ENCODE peak calls at places on chromosome 11, in ten cellular contexts. A, R, O, S, E, C, J, I, Y and T are unnamed samples.

GRCh38 chr11:10719616-10720015 is 26.1 kb upstream of the IRAG1 start:
- DNase-seq in R (no peak), A (no peak), I (no peak), C (no peak), Y (no peak), J (no peak), O (no peak), E (no peak), S (no peak), T (no peak)

GRCh38 chr11:134951305-134951700 is 539.3 kb upstream of the B3GAT1 start:
- DNase-seq in I (no peak), E (no peak), C (no peak), Y (no peak), O (no peak), A (no peak), R (no peak), S (no peak), J (no peak), T (no peak)

GRCh38 chr11:116791002-116791812 is 472 bp downstream of the APOA5 start:
- DNase-seq in O (peak; percentile 84), J (peak; percentile 79), S (peak; percentile 87), R (peak; percentile 73), Y (peak; percentile 74), E (peak; percentile 82), A (peak; percentile 87), I (peak; percentile 89), C (no peak), T (peak; percentile 83)

GRCh38 chr11:32886180-32886579 is 6.4 kb upstream of the QSER1 start:
- DNase-seq in O (no peak), C (no peak), R (no peak), A (no peak), I (no peak), J (no peak), S (no peak), Y (no peak), E (no peak), T (no peak)

GRCh38 chr11:46389450-46390330 is 1.9 kb downstream of the CHRM4 start:
- DNase-seq in C (peak; percentile 77), Y (no peak), S (peak; percentile 82), A (peak; percentile 93), O (peak; percentile 68), E (peak; percentile 69), J (peak; percentile 56), I (peak; percentile 80), R (peak; percentile 61), T (no peak)

GRCh38 chr11:36278531-36279245 is 10.5 kb downstream of the COMMD9 start:
- DNase-seq in S (no peak), A (peak; percentile 50), E (no peak), O (no peak), I (no peak), J (no peak), C (no peak), Y (no peak), R (no peak), T (no peak)

GRCh38 chr11:28756977-28757376 is 648.8 kb downstream of the METTL15 start:
- DNase-seq in S (no peak), E (no peak), Y (no peak), A (no peak), J (no peak), I (no peak), R (no peak), O (no peak), C (no peak), T (no peak)

GRCh38 chr11:70544774-70545625 is 146.7 kb downstream of the CTTN start:
- DNase-seq in J (no peak), E (no peak), Y (no peak), A (peak; percentile 91), R (no peak), O (no peak), S (peak; percentile 38), I (peak; percentile 17), C (no peak), T (no peak)

GRCh38 chr11:11149671-11150459 is 203.2 kb downstream of the CSNK2A3 start:
- DNase-seq in S (no peak), R (no peak), O (no peak), E (no peak), C (no peak), I (no peak), J (no peak), Y (no peak), A (no peak), T (no peak)

GRCh38 chr11:8757047-8757446 is 74.5 kb downstream of the RPL27A start:
- DNase-seq in R (peak; percentile 65), Y (no peak), A (no peak), S (no peak), C (no peak), I (no peak), E (no peak), O (no peak), J (no peak), T (no peak)

GRCh38 chr11:73277467-73277866 is 5.3 kb downstream of the P2RY6 start:
- DNase-seq in O (no peak), J (no peak), A (no peak), I (no peak), S (no peak), C (no peak), R (no peak), E (no peak), Y (no peak), T (no peak)

GRCh38 chr11:94791216-94791889 is 23.2 kb downstream of the AMOTL1 start:
- DNase-seq in I (no peak), A (no peak), Y (no peak), O (no peak), S (no peak), J (no peak), R (no peak), C (no peak), E (no peak), T (no peak)

GRCh38 chr11:83773950-83774880 is 488.0 kb upstream of the CCDC90B start:
- DNase-seq in Y (no peak), J (no peak), E (no peak), C (no peak), R (no peak), A (no peak), O (no peak), I (no peak), S (no peak), T (no peak)
- H3K27ac ChIP-seq in Y (no peak overlapping the region), J (no peak overlapping the region), E (no peak overlapping the region), C (no peak overlapping the region), R (no peak overlapping the region), A (no peak overlapping the region), O (no peak overlapping the region), I (no peak overlapping the region), S (no peak overlapping the region), T (no peak overlapping the region)

DNA sequence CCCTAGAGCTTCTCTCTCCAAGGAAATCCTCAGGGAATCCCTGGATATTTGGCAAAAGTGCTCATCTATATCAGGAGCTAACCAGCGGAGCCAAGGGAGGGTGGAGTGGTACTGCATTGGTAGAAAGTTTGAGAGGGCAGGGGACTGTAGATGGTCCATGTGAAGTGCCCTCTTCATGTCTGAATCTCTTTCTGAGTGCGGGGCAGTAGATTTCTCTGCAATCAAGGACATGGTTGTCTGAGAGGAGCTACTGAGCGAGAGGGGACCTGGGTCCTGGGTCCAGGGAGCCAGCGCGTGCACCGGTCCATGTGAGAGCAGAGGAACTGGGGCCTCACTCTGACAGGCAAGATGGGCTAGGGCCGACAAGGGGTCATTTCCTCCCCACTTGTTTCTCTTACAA is 716 bp downstream of the DIXDC1 start:
- DNase-seq in R (no peak), C (no peak), O (no peak), E (no peak), Y (no peak), I (no peak), J (no peak), A (peak; percentile 34), S (no peak), T (no peak)
- H3K27ac ChIP-seq in R (peak overlapping the region; percentile 90), C (peak overlapping the region; percentile 97), O (peak overlapping the region; percentile 82), E (no peak overlapping the region), Y (no peak overlapping the region), I (no peak overlapping the region), J (peak overlapping the region; percentile 73), A (peak overlapping the region; percentile 73), S (no peak overlapping the region), T (no peak overlapping the region)

DNA sequence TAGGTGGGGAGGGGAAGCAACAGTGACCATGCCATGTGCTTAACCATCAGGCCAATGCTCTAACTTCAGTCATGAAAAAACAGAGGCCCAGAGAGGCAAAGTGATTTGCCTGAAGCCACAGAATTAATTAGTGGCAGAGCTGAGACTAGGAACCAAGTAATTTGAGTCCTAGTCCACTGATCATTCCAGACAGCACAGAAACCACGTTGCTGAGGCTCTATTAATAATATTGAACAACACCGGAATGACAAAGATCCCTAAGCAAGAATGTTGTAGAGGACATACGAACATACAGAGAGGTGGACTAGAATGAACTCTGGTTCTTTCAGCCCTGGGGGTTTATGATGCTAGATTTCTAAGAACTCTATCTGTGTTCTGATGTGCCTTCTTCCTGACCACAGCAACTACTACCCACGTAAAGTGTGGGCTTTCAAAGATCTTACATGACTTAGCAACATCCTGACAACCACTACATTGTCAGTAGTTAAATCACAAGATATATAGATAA is 92.3 kb downstream of the GAB2 start:
- DNase-seq in A (no peak), O (no peak), I (no peak), E (no peak), Y (no peak), J (no peak), R (no peak), S (no peak), C (no peak), T (no peak)
- H3K27ac ChIP-seq in A (no peak overlapping the region), O (no peak overlapping the region), I (no peak overlapping the region), E (no peak overlapping the region), Y (no peak overlapping the region), J (no peak overlapping the region), R (no peak overlapping the region), S (no peak overlapping the region), C (no peak overlapping the region), T (no peak overlapping the region)

GRCh38 chr11:112835556-112835955 is 125.7 kb upstream of the NCAM1 start:
- DNase-seq in R (no peak), I (no peak), C (no peak), S (no peak), Y (no peak), O (no peak), E (no peak), A (no peak), J (no peak), T (no peak)

GRCh38 chr11:112841719-112842118 is 119.5 kb upstream of the NCAM1 start:
- DNase-seq in J (no peak), I (no peak), Y (no peak), A (no peak), O (no peak), E (no peak), R (no peak), S (no peak), C (no peak), T (no peak)

GRCh38 chr11:112834277-112834755 is 126.9 kb upstream of the NCAM1 start:
- DNase-seq in I (peak; percentile 75), C (no peak), Y (no peak), A (no peak), J (peak; percentile 74), S (no peak), R (no peak), E (peak; percentile 81), O (peak; percentile 39), T (no peak)

GRCh38 chr11:112837162-112837826 is 123.9 kb upstream of the NCAM1 start:
- DNase-seq in R (no peak), Y (no peak), J (peak; percentile 45), E (peak; percentile 18), O (no peak), I (peak; percentile 58), S (no peak), C (no peak), A (no peak), T (no peak)

DNA sequence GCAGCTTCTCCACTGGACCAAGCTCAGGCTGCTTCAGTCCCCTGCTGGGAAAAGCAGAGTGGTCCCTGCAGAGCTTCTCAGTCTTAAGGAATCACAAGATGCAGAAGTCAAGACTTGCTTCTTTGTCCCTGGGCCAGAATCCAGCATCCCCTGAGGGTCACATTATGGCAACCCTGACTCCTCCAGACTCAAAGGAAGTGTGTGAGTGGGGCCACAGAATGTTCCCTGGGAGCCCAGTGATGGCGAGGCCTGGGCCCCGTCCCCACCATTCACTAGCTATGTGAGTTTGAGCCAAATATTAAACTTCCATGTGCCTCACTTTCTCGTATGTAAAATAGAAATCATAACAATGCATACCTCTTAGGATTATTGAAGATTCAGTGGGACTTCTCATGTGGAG is 122.2 kb upstream of the NCAM1 start:
- DNase-seq in J (no peak), E (no peak), Y (no peak), I (no peak), R (no peak), O (no peak), A (no peak), S (no peak), C (no peak), T (no peak)
- H3K27ac ChIP-seq in J (no peak overlapping the region), E (no peak overlapping the region), Y (no peak overlapping the region), I (no peak overlapping the region), R (no peak overlapping the region), O (no peak overlapping the region), A (no peak overlapping the region), S (no peak overlapping the region), C (no peak overlapping the region), T (no peak overlapping the region)